ENCODE peak calls at places on chromosomes 4 and X, in seven cellular contexts. One of them, this sample, is unnamed.
A peak's percentile ranks its signal among the peaks of the same experiment; 100 is the strongest.

GRCh38 chrX:49230500-49231232 is 2.5 kb downstream of the CACNA1F start:
- DNase-seq in right atrium auricular region: peak; percentile 66
- DNase-seq in KBM-7: no peak
- DNase-seq in stimulated activated CD8-positive, alpha-beta memory T cell treated with anti-CD3 and anti-CD28 coated beads, Interleukin-4, amount 100 ng/mL, for 1 hour: peak; percentile 16
- DNase-seq in head of caudate nucleus: peak; percentile 31
- DNase-seq in non-pigmented ciliary epithelial cell: no peak
- DNase-seq in A549: no peak
- DNase-seq in this sample: peak; percentile 11

GRCh38 chrX:138011461-138011860 is 445.5 kb downstream of the ZIC3 start:
- DNase-seq in non-pigmented ciliary epithelial cell: no peak
- DNase-seq in stimulated activated CD8-positive, alpha-beta memory T cell treated with anti-CD3 and anti-CD28 coated beads, Interleukin-4, amount 100 ng/mL, for 1 hour: no peak
- DNase-seq in KBM-7: no peak
- DNase-seq in head of caudate nucleus: no peak
- DNase-seq in right atrium auricular region: no peak
- DNase-seq in A549: no peak
- DNase-seq in this sample: no peak

GRCh38 chrX:68846536-68846935 is 17.7 kb downstream of the EFNB1 start:
- DNase-seq in stimulated activated CD8-positive, alpha-beta memory T cell treated with anti-CD3 and anti-CD28 coated beads, Interleukin-4, amount 100 ng/mL, for 1 hour: no peak
- DNase-seq in non-pigmented ciliary epithelial cell: no peak
- DNase-seq in right atrium auricular region: no peak
- DNase-seq in A549: no peak
- DNase-seq in KBM-7: no peak
- DNase-seq in head of caudate nucleus: no peak
- DNase-seq in this sample: no peak

GRCh38 chr4:155889036-155889793 is 14.3 kb upstream of the TDO2 start:
- DNase-seq in KBM-7: peak; percentile 80
- DNase-seq in right atrium auricular region: no peak
- DNase-seq in head of caudate nucleus: no peak
- DNase-seq in A549: no peak
- DNase-seq in non-pigmented ciliary epithelial cell: peak; percentile 71
- DNase-seq in stimulated activated CD8-positive, alpha-beta memory T cell treated with anti-CD3 and anti-CD28 coated beads, Interleukin-4, amount 100 ng/mL, for 1 hour: no peak
- DNase-seq in this sample: no peak

GRCh38 chr4:168535689-168536088 is 38.8 kb downstream of the PALLD start:
- DNase-seq in KBM-7: no peak
- DNase-seq in stimulated activated CD8-positive, alpha-beta memory T cell treated with anti-CD3 and anti-CD28 coated beads, Interleukin-4, amount 100 ng/mL, for 1 hour: no peak
- DNase-seq in A549: no peak
- DNase-seq in head of caudate nucleus: no peak
- DNase-seq in non-pigmented ciliary epithelial cell: no peak
- DNase-seq in right atrium auricular region: no peak
- DNase-seq in this sample: no peak

GRCh38 chr4:48575964-48576363 is 85.9 kb downstream of the ZAR1 start:
- DNase-seq in KBM-7: no peak
- DNase-seq in head of caudate nucleus: no peak
- DNase-seq in A549: no peak
- DNase-seq in right atrium auricular region: no peak
- DNase-seq in non-pigmented ciliary epithelial cell: peak; percentile 57
- DNase-seq in stimulated activated CD8-positive, alpha-beta memory T cell treated with anti-CD3 and anti-CD28 coated beads, Interleukin-4, amount 100 ng/mL, for 1 hour: no peak
- DNase-seq in this sample: no peak

GRCh38 chr4:54067163-54067562 is 2.8 kb upstream of the CHIC2 start:
- DNase-seq in head of caudate nucleus: no peak
- DNase-seq in A549: no peak
- DNase-seq in right atrium auricular region: peak; percentile 87
- DNase-seq in KBM-7: no peak
- DNase-seq in non-pigmented ciliary epithelial cell: no peak
- DNase-seq in stimulated activated CD8-positive, alpha-beta memory T cell treated with anti-CD3 and anti-CD28 coated beads, Interleukin-4, amount 100 ng/mL, for 1 hour: no peak
- DNase-seq in this sample: no peak

GRCh38 chrX:153061732-153062131 is 5.5 kb downstream of the PNMA3 start:
- DNase-seq in stimulated activated CD8-positive, alpha-beta memory T cell treated with anti-CD3 and anti-CD28 coated beads, Interleukin-4, amount 100 ng/mL, for 1 hour: no peak
- DNase-seq in head of caudate nucleus: no peak
- DNase-seq in A549: peak; percentile 32
- DNase-seq in KBM-7: no peak
- DNase-seq in right atrium auricular region: no peak
- DNase-seq in non-pigmented ciliary epithelial cell: peak; percentile 1
- DNase-seq in this sample: no peak

GRCh38 chrX:1026263-1027015 is 186.0 kb downstream of the CRLF2 start:
- DNase-seq in A549: no peak
- DNase-seq in right atrium auricular region: no peak
- DNase-seq in stimulated activated CD8-positive, alpha-beta memory T cell treated with anti-CD3 and anti-CD28 coated beads, Interleukin-4, amount 100 ng/mL, for 1 hour: no peak
- DNase-seq in head of caudate nucleus: no peak
- DNase-seq in non-pigmented ciliary epithelial cell: no peak
- DNase-seq in KBM-7: peak; percentile 91
- DNase-seq in this sample: no peak

GRCh38 chr4:88697588-88698329 is at the start of gene NAP1L5:
- DNase-seq in stimulated activated CD8-positive, alpha-beta memory T cell treated with anti-CD3 and anti-CD28 coated beads, Interleukin-4, amount 100 ng/mL, for 1 hour: peak; percentile 32
- DNase-seq in KBM-7: peak; percentile 84
- DNase-seq in A549: peak; percentile 7
- DNase-seq in non-pigmented ciliary epithelial cell: no peak
- DNase-seq in head of caudate nucleus: peak; percentile 71
- DNase-seq in right atrium auricular region: peak; percentile 81
- DNase-seq in this sample: no peak

GRCh38 chrX:10235851-10236250 is 79.1 kb downstream of the CLCN4 start:
- DNase-seq in stimulated activated CD8-positive, alpha-beta memory T cell treated with anti-CD3 and anti-CD28 coated beads, Interleukin-4, amount 100 ng/mL, for 1 hour: no peak
- DNase-seq in right atrium auricular region: no peak
- DNase-seq in head of caudate nucleus: no peak
- DNase-seq in A549: no peak
- DNase-seq in non-pigmented ciliary epithelial cell: peak; percentile 38
- DNase-seq in KBM-7: no peak
- DNase-seq in this sample: no peak

GRCh38 chr4:173436866-173437265 is 38.0 kb upstream of the SCRG1 start:
- DNase-seq in non-pigmented ciliary epithelial cell: no peak
- DNase-seq in stimulated activated CD8-positive, alpha-beta memory T cell treated with anti-CD3 and anti-CD28 coated beads, Interleukin-4, amount 100 ng/mL, for 1 hour: no peak
- DNase-seq in right atrium auricular region: no peak
- DNase-seq in KBM-7: no peak
- DNase-seq in head of caudate nucleus: no peak
- DNase-seq in A549: no peak
- DNase-seq in this sample: no peak

GRCh38 chrX:103153661-103154060 is 60.7 kb upstream of the NXF3 start:
- DNase-seq in right atrium auricular region: no peak
- DNase-seq in head of caudate nucleus: no peak
- DNase-seq in stimulated activated CD8-positive, alpha-beta memory T cell treated with anti-CD3 and anti-CD28 coated beads, Interleukin-4, amount 100 ng/mL, for 1 hour: no peak
- DNase-seq in A549: no peak
- DNase-seq in non-pigmented ciliary epithelial cell: no peak
- DNase-seq in KBM-7: no peak
- DNase-seq in this sample: no peak

GRCh38 chrX:40012039-40012799 is 85.5 kb downstream of the BCOR start:
- DNase-seq in head of caudate nucleus: no peak
- DNase-seq in right atrium auricular region: no peak
- DNase-seq in KBM-7: no peak
- DNase-seq in non-pigmented ciliary epithelial cell: no peak
- DNase-seq in A549: no peak
- DNase-seq in stimulated activated CD8-positive, alpha-beta memory T cell treated with anti-CD3 and anti-CD28 coated beads, Interleukin-4, amount 100 ng/mL, for 1 hour: no peak
- DNase-seq in this sample: no peak

GRCh38 chr4:5956285-5957021 is 61.8 kb downstream of the C4orf50 start:
- DNase-seq in right atrium auricular region: no peak
- DNase-seq in stimulated activated CD8-positive, alpha-beta memory T cell treated with anti-CD3 and anti-CD28 coated beads, Interleukin-4, amount 100 ng/mL, for 1 hour: no peak
- DNase-seq in non-pigmented ciliary epithelial cell: no peak
- DNase-seq in A549: no peak
- DNase-seq in KBM-7: no peak
- DNase-seq in head of caudate nucleus: no peak
- DNase-seq in this sample: peak; percentile 38

GRCh38 chr4:22454955-22455354 is 60.9 kb downstream of the ADGRA3 start:
- DNase-seq in non-pigmented ciliary epithelial cell: no peak
- DNase-seq in right atrium auricular region: no peak
- DNase-seq in stimulated activated CD8-positive, alpha-beta memory T cell treated with anti-CD3 and anti-CD28 coated beads, Interleukin-4, amount 100 ng/mL, for 1 hour: no peak
- DNase-seq in head of caudate nucleus: no peak
- DNase-seq in KBM-7: no peak
- DNase-seq in A549: no peak
- DNase-seq in this sample: no peak